ENCODE peak calls at places on chromosomes 16 and 17, in seven cellular contexts. One of them, this sample, is unnamed.

GRCh38 chr17:79915850-79916430 is 76.7 kb upstream of the CBX4 start:
- DNase-seq in neuronal stem cell: no peak
- DNase-seq in HCT116: peak; percentile 72
- DNase-seq in IMR-90: peak; percentile 28
- DNase-seq in MM.1S: no peak
- DNase-seq in endothelial cell of umbilical vein: no peak
- DNase-seq in fibroblast of lung: no peak
- DNase-seq in this sample: peak; percentile 57

GRCh38 chr16:14015461-14015860 is 55.7 kb upstream of the MRTFB start:
- DNase-seq in endothelial cell of umbilical vein: no peak
- DNase-seq in HCT116: no peak
- DNase-seq in fibroblast of lung: no peak
- DNase-seq in neuronal stem cell: no peak
- DNase-seq in MM.1S: no peak
- DNase-seq in IMR-90: no peak
- DNase-seq in this sample: no peak

GRCh38 chr17:77451894-77452852 is 311.4 kb downstream of the SEC14L1 start:
- DNase-seq in IMR-90: peak; percentile 72
- DNase-seq in endothelial cell of umbilical vein: peak; percentile 68
- DNase-seq in MM.1S: no peak
- DNase-seq in neuronal stem cell: no peak
- DNase-seq in HCT116: no peak
- DNase-seq in fibroblast of lung: peak; percentile 81
- DNase-seq in this sample: peak; percentile 84

GRCh38 chr17:48051706-48052486 is 3.7 kb downstream of the NFE2L1 start:
- DNase-seq in MM.1S: no peak
- DNase-seq in neuronal stem cell: no peak
- DNase-seq in IMR-90: peak; percentile 68
- DNase-seq in fibroblast of lung: peak; percentile 86
- DNase-seq in HCT116: no peak
- DNase-seq in endothelial cell of umbilical vein: peak; percentile 95
- DNase-seq in this sample: no peak

GRCh38 chr17:74924250-74924948 is at the start of gene OTOP2:
- DNase-seq in MM.1S: no peak
- DNase-seq in fibroblast of lung: no peak
- DNase-seq in IMR-90: no peak
- DNase-seq in endothelial cell of umbilical vein: no peak
- DNase-seq in HCT116: no peak
- DNase-seq in neuronal stem cell: no peak
- DNase-seq in this sample: peak; percentile 33

GRCh38 chr16:70410736-70411135 is 28.2 kb downstream of the ST3GAL2 start:
- DNase-seq in HCT116: no peak
- DNase-seq in IMR-90: no peak
- DNase-seq in endothelial cell of umbilical vein: no peak
- DNase-seq in neuronal stem cell: no peak
- DNase-seq in fibroblast of lung: peak; percentile 33
- DNase-seq in MM.1S: no peak
- DNase-seq in this sample: no peak

GRCh38 chr17:79027925-79028491 is 4.0 kb downstream of the C1QTNF1 start:
- DNase-seq in MM.1S: no peak
- DNase-seq in endothelial cell of umbilical vein: no peak
- DNase-seq in HCT116: no peak
- DNase-seq in IMR-90: no peak
- DNase-seq in neuronal stem cell: no peak
- DNase-seq in fibroblast of lung: no peak
- DNase-seq in this sample: no peak

GRCh38 chr17:41571561-41572434 is at the start of gene KRT9:
- DNase-seq in endothelial cell of umbilical vein: no peak
- DNase-seq in IMR-90: no peak
- DNase-seq in neuronal stem cell: no peak
- DNase-seq in HCT116: no peak
- DNase-seq in fibroblast of lung: no peak
- DNase-seq in MM.1S: no peak
- DNase-seq in this sample: no peak

GRCh38 chr16:19108409-19109287 is 5.1 kb upstream of the ITPRIPL2 start:
- DNase-seq in fibroblast of lung: no peak
- DNase-seq in IMR-90: no peak
- DNase-seq in endothelial cell of umbilical vein: peak; percentile 64
- DNase-seq in HCT116: no peak
- DNase-seq in MM.1S: no peak
- DNase-seq in neuronal stem cell: no peak
- DNase-seq in this sample: peak; percentile 32

GRCh38 chr16:19757762-19758595 is 39.9 kb downstream of the IQCK start:
- DNase-seq in endothelial cell of umbilical vein: no peak
- DNase-seq in MM.1S: no peak
- DNase-seq in IMR-90: peak; percentile 40
- DNase-seq in fibroblast of lung: peak; percentile 14
- DNase-seq in HCT116: no peak
- DNase-seq in neuronal stem cell: no peak
- DNase-seq in this sample: no peak

GRCh38 chr16:89922477-89922883 is 662 bp upstream of the TUBB3 start:
- DNase-seq in MM.1S: no peak
- DNase-seq in HCT116: peak; percentile 82
- DNase-seq in neuronal stem cell: peak; percentile 61
- DNase-seq in IMR-90: peak; percentile 91
- DNase-seq in endothelial cell of umbilical vein: peak; percentile 88
- DNase-seq in fibroblast of lung: peak; percentile 92
- DNase-seq in this sample: no peak

GRCh38 chr16:68992521-68992920 is 112.9 kb upstream of the HAS3 start:
- DNase-seq in IMR-90: peak; percentile 86
- DNase-seq in neuronal stem cell: no peak
- DNase-seq in endothelial cell of umbilical vein: peak; percentile 66
- DNase-seq in HCT116: peak; percentile 48
- DNase-seq in fibroblast of lung: peak; percentile 84
- DNase-seq in MM.1S: no peak
- DNase-seq in this sample: peak; percentile 37

GRCh38 chr17:74852237-74853047 is 7.2 kb downstream of the GRIN2C start:
- DNase-seq in HCT116: peak; percentile 27
- DNase-seq in MM.1S: peak; percentile 87
- DNase-seq in IMR-90: no peak
- DNase-seq in neuronal stem cell: peak; percentile 80
- DNase-seq in endothelial cell of umbilical vein: no peak
- DNase-seq in fibroblast of lung: peak; percentile 19
- DNase-seq in this sample: peak; percentile 90

GRCh38 chr17:61400786-61401279 is 1.2 kb downstream of the TBX2 start:
- DNase-seq in neuronal stem cell: no peak
- DNase-seq in HCT116: no peak
- DNase-seq in MM.1S: no peak
- DNase-seq in IMR-90: no peak
- DNase-seq in fibroblast of lung: peak; percentile 53
- DNase-seq in endothelial cell of umbilical vein: no peak
- DNase-seq in this sample: no peak

GRCh38 chr17:10604521-10604920 is 52.6 kb downstream of the MYH3 start:
- DNase-seq in fibroblast of lung: no peak
- DNase-seq in neuronal stem cell: no peak
- DNase-seq in MM.1S: no peak
- DNase-seq in IMR-90: no peak
- DNase-seq in HCT116: no peak
- DNase-seq in endothelial cell of umbilical vein: no peak
- DNase-seq in this sample: no peak

GRCh38 chr16:31084584-31085298 is 4.0 kb downstream of the PRSS53 start:
- DNase-seq in MM.1S: no peak
- DNase-seq in HCT116: no peak
- DNase-seq in fibroblast of lung: no peak
- DNase-seq in IMR-90: no peak
- DNase-seq in neuronal stem cell: no peak
- DNase-seq in endothelial cell of umbilical vein: no peak
- DNase-seq in this sample: peak; percentile 39

GRCh38 chr16:86765389-86766026 is 187.2 kb downstream of the FOXL1 start:
- DNase-seq in fibroblast of lung: no peak
- DNase-seq in IMR-90: no peak
- DNase-seq in HCT116: no peak
- DNase-seq in MM.1S: no peak
- DNase-seq in endothelial cell of umbilical vein: no peak
- DNase-seq in neuronal stem cell: no peak
- DNase-seq in this sample: no peak

GRCh38 chr16:35573407-35573806 is 2114.0 kb downstream of the TP53TG3F start:
- DNase-seq in neuronal stem cell: no peak
- DNase-seq in endothelial cell of umbilical vein: no peak
- DNase-seq in MM.1S: no peak
- DNase-seq in HCT116: no peak
- DNase-seq in fibroblast of lung: no peak
- DNase-seq in IMR-90: no peak
- DNase-seq in this sample: no peak

GRCh38 chr16:35574454-35575431 is 2115.3 kb downstream of the TP53TG3F start:
- DNase-seq in fibroblast of lung: no peak
- DNase-seq in neuronal stem cell: no peak
- DNase-seq in IMR-90: no peak
- DNase-seq in HCT116: no peak
- DNase-seq in MM.1S: no peak
- DNase-seq in endothelial cell of umbilical vein: no peak
- DNase-seq in this sample: no peak

GRCh38 chr16:35572186-35572585 is 2112.8 kb downstream of the TP53TG3F start:
- DNase-seq in neuronal stem cell: no peak
- DNase-seq in fibroblast of lung: no peak
- DNase-seq in MM.1S: no peak
- DNase-seq in HCT116: no peak
- DNase-seq in IMR-90: no peak
- DNase-seq in endothelial cell of umbilical vein: no peak
- DNase-seq in this sample: no peak

GRCh38 chr16:35575432-35575821 is 2116.0 kb downstream of the TP53TG3F start:
- DNase-seq in fibroblast of lung: no peak
- DNase-seq in HCT116: no peak
- DNase-seq in MM.1S: no peak
- DNase-seq in IMR-90: no peak
- DNase-seq in endothelial cell of umbilical vein: no peak
- DNase-seq in neuronal stem cell: no peak
- DNase-seq in this sample: no peak

DNA sequence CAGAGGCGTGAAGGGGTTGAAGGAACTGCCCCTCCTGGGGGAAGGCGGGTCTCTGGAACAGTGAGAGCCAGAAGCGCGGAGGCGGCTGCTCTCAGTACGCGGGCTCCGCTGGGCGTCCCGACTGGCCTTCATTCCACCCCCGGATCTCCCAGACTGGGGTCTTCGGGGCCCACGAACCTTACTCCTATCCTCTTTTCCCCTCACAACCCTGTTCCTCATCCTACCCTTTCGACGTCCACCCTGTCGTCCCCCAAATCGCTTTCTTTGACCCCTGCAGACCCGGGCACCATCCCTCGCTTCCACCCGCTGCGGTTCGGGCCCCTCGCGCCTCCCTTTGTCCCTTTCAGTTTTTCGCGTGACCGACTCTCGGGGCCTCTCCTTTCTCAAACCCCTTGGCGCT is 2114.6 kb downstream of the TP53TG3F start:
- DNase-seq in fibroblast of lung: no peak
- DNase-seq in IMR-90: no peak
- DNase-seq in endothelial cell of umbilical vein: no peak
- DNase-seq in MM.1S: no peak
- DNase-seq in HCT116: no peak
- DNase-seq in neuronal stem cell: no peak
- DNase-seq in this sample: no peak
- H3K9ac ChIP-seq in fibroblast of lung: no peak overlapping the region
- H3K9ac ChIP-seq in IMR-90: no peak overlapping the region
- H3K9ac ChIP-seq in endothelial cell of umbilical vein: no peak overlapping the region
- H3K9ac ChIP-seq in MM.1S: no peak overlapping the region
- H3K9ac ChIP-seq in HCT116: no peak overlapping the region
- H3K9ac ChIP-seq in neuronal stem cell: no peak overlapping the region
- H3K9ac ChIP-seq in this sample: no peak overlapping the region

GRCh38 chr17:72455562-72455961 is 334.7 kb downstream of the SOX9 start:
- DNase-seq in HCT116: no peak
- DNase-seq in neuronal stem cell: no peak
- DNase-seq in endothelial cell of umbilical vein: no peak
- DNase-seq in MM.1S: no peak
- DNase-seq in fibroblast of lung: no peak
- DNase-seq in IMR-90: no peak
- DNase-seq in this sample: no peak
- H3K9ac ChIP-seq in HCT116: peak overlapping the region; percentile 16
- H3K9ac ChIP-seq in neuronal stem cell: no peak overlapping the region
- H3K9ac ChIP-seq in endothelial cell of umbilical vein: no peak overlapping the region
- H3K9ac ChIP-seq in MM.1S: no peak overlapping the region
- H3K9ac ChIP-seq in fibroblast of lung: no peak overlapping the region
- H3K9ac ChIP-seq in IMR-90: no peak overlapping the region
- H3K9ac ChIP-seq in this sample: no peak overlapping the region

DNA sequence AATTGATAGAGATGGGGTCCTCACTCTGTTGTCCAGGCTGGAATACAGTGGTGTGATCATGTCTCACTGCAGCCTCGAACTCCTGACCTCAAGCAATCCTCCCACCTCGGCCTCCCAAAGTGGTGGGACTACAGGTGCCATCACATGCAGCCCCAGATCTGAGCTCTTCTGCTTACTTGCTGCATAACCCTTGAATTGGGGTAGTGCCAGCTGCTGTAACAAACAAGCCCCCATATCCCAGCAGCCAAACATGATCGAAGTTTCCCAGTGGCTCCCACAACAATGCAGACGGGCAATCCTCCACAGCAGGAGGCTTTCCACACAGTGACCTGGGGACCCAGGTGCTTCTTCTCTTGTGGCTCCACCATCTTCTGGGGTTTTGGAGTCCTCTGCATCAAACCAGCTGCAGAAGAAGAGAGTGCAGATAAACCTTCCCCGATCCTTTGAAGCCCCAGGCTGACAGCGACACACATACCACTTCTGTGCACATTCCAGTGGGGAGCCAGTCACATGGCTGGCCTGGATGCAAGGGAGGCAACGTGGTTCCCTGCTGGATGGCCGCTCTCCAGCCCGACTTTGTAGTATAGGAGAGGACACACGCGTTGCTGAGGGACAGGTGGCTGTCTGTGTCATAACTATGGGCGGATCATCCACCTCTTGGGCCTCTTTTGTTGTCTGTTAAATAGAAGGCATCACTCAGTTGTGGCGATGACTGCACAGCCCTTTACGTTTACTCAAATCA is 16.6 kb downstream of the SBK1 start:
- DNase-seq in endothelial cell of umbilical vein: no peak
- DNase-seq in HCT116: no peak
- DNase-seq in MM.1S: no peak
- DNase-seq in IMR-90: no peak
- DNase-seq in fibroblast of lung: no peak
- DNase-seq in neuronal stem cell: no peak
- DNase-seq in this sample: no peak
- H3K9ac ChIP-seq in endothelial cell of umbilical vein: no peak overlapping the region
- H3K9ac ChIP-seq in HCT116: no peak overlapping the region
- H3K9ac ChIP-seq in MM.1S: no peak overlapping the region
- H3K9ac ChIP-seq in IMR-90: no peak overlapping the region
- H3K9ac ChIP-seq in fibroblast of lung: no peak overlapping the region
- H3K9ac ChIP-seq in neuronal stem cell: no peak overlapping the region
- H3K9ac ChIP-seq in this sample: no peak overlapping the region

GRCh38 chr16:716250-716607 is 1.3 kb downstream of the METRN start:
- DNase-seq in neuronal stem cell: peak; percentile 84
- DNase-seq in MM.1S: no peak
- DNase-seq in HCT116: no peak
- DNase-seq in IMR-90: no peak
- DNase-seq in endothelial cell of umbilical vein: no peak
- DNase-seq in fibroblast of lung: peak; percentile 52
- DNase-seq in this sample: no peak

GRCh38 chr16:714079-714478 is 839 bp upstream of the METRN start:
- DNase-seq in MM.1S: no peak
- DNase-seq in HCT116: no peak
- DNase-seq in neuronal stem cell: no peak
- DNase-seq in fibroblast of lung: no peak
- DNase-seq in endothelial cell of umbilical vein: no peak
- DNase-seq in IMR-90: no peak
- DNase-seq in this sample: no peak

GRCh38 chr16:716768-717325 is 1.9 kb downstream of the METRN start:
- DNase-seq in neuronal stem cell: no peak
- DNase-seq in endothelial cell of umbilical vein: no peak
- DNase-seq in IMR-90: no peak
- DNase-seq in fibroblast of lung: no peak
- DNase-seq in MM.1S: no peak
- DNase-seq in HCT116: no peak
- DNase-seq in this sample: no peak

GRCh38 chr16:715448-716249 is 731 bp downstream of the METRN start:
- DNase-seq in MM.1S: no peak
- DNase-seq in IMR-90: no peak
- DNase-seq in endothelial cell of umbilical vein: no peak
- DNase-seq in HCT116: no peak
- DNase-seq in neuronal stem cell: no peak
- DNase-seq in fibroblast of lung: peak; percentile 31
- DNase-seq in this sample: peak; percentile 74

GRCh38 chr16:714558-715447 is at the start of gene METRN:
- DNase-seq in HCT116: no peak
- DNase-seq in endothelial cell of umbilical vein: peak; percentile 78
- DNase-seq in IMR-90: peak; percentile 78
- DNase-seq in neuronal stem cell: peak; percentile 87
- DNase-seq in fibroblast of lung: peak; percentile 81
- DNase-seq in MM.1S: peak; percentile 72
- DNase-seq in this sample: peak; percentile 96
- H3K9ac ChIP-seq in HCT116: peak within 1 kb of the TSS; percentile 85
- H3K9ac ChIP-seq in endothelial cell of umbilical vein: no peak within 1 kb of the TSS
- H3K9ac ChIP-seq in IMR-90: peak within 1 kb of the TSS; percentile 51
- H3K9ac ChIP-seq in neuronal stem cell: peak within 1 kb of the TSS; percentile 98
- H3K9ac ChIP-seq in fibroblast of lung: peak within 1 kb of the TSS; percentile 23
- H3K9ac ChIP-seq in MM.1S: no peak within 1 kb of the TSS
- H3K9ac ChIP-seq in this sample: peak within 1 kb of the TSS; percentile 84